ENCODE peak calls at places on chromosomes 1 and 21, in six cellular contexts. V is cardiac muscle cell, Y is ovary, S is left ventricle myocardium inferior, O is fibroblast of lung, P is HepG2. X is an unnamed sample. For H3K4me1, the result is how much of the 10 kb centered on the place peaks cover.

GRCh38 chr1:93673159-93673657 is 8.4 kb downstream of the BCAR3 start:
- DNase-seq in V (no peak), Y (no peak), S (no peak), O (peak), P (no peak), X (no peak)

GRCh38 chr1:81547261-81547911 is 253.3 kb upstream of the ADGRL2 start:
- DNase-seq in V (no peak), Y (no peak), S (no peak), O (no peak), P (no peak), X (no peak)

GRCh38 chr1:38044224-38045215 is 2.1 kb downstream of the POU3F1 start:
- DNase-seq in V (no peak), Y (no peak), S (no peak), O (peak), P (no peak), X (no peak)

GRCh38 chr1:51313961-51314777 is 16.2 kb downstream of the TTC39A start:
- DNase-seq in V (no peak), Y (no peak), S (no peak), O (peak), P (no peak), X (no peak)

GRCh38 chr1:115456441-115456961 is 118.5 kb upstream of the NGF start:
- DNase-seq in V (no peak), Y (no peak), S (no peak), O (no peak), P (no peak), X (no peak)

GRCh38 chr1:998051-998821 is 1.7 kb downstream of the HES4 start:
- DNase-seq in V (peak), Y (peak), S (no peak), O (no peak), P (no peak), X (no peak)

GRCh38 chr1:247506831-247507230 is 29.4 kb downstream of the OR2C3 start:
- DNase-seq in V (no peak), Y (no peak), S (no peak), O (no peak), P (no peak), X (no peak)

GRCh38 chr1:17844146-17844826 is 89.2 kb downstream of the ACTL8 start:
- DNase-seq in V (no peak), Y (no peak), S (no peak), O (no peak), P (no peak), X (no peak)

GRCh38 chr1:18575620-18576019 is 55.0 kb upstream of the PAX7 start:
- DNase-seq in V (peak), Y (peak), S (peak), O (no peak), P (peak), X (peak)

GRCh38 chr1:53689736-53690401 is 49.1 kb downstream of the GLIS1 start:
- DNase-seq in V (no peak), Y (no peak), S (no peak), O (no peak), P (no peak), X (no peak)

GRCh38 chr1:36351222-36351977 is 28.0 kb upstream of the EVA1B start:
- DNase-seq in V (no peak), Y (no peak), S (no peak), O (peak), P (no peak), X (no peak)

GRCh38 chr1:64082459-64082858 is 121.0 kb upstream of the UBE2U start:
- DNase-seq in V (no peak), Y (no peak), S (no peak), O (peak), P (no peak), X (no peak)

GRCh38 chr21:41627428-41627827 is 119.5 kb upstream of the TMPRSS2 start:
- DNase-seq in V (no peak), Y (no peak), S (no peak), O (peak), P (no peak), X (no peak)

GRCh38 chr1:3405491-3405890 is 49.0 kb upstream of the ARHGEF16 start:
- DNase-seq in V (no peak), Y (no peak), S (no peak), O (no peak), P (no peak), X (no peak)

GRCh38 chr1:101407505-101408211 is 170.8 kb downstream of the S1PR1 start:
- DNase-seq in V (no peak), Y (no peak), S (no peak), O (no peak), P (no peak), X (no peak)

GRCh38 chr1:53093778-53094532 is 31.9 kb downstream of the PODN start:
- DNase-seq in V (no peak), Y (no peak), S (no peak), O (no peak), P (no peak), X (no peak)

GRCh38 chr1:181712636-181713238 is 229.4 kb downstream of the CACNA1E start:
- DNase-seq in V (no peak), Y (no peak), S (no peak), O (no peak), P (no peak), X (no peak)

GRCh38 chr1:172469717-172470116 is 25.8 kb upstream of the PIGC start:
- DNase-seq in V (no peak), Y (no peak), S (no peak), O (no peak), P (peak), X (no peak)

GRCh38 chr1:172472495-172472894 is 28.6 kb upstream of the PIGC start:
- DNase-seq in V (peak), Y (no peak), S (no peak), O (no peak), P (no peak), X (no peak)

GRCh38 chr1:172467446-172467845 is 23.6 kb upstream of the PIGC start:
- DNase-seq in V (no peak), Y (no peak), S (no peak), O (no peak), P (peak), X (no peak)

GRCh38 chr1:172468296-172468695 is 24.4 kb upstream of the PIGC start:
- DNase-seq in V (no peak), Y (no peak), S (no peak), O (no peak), P (no peak), X (no peak)

DNA sequence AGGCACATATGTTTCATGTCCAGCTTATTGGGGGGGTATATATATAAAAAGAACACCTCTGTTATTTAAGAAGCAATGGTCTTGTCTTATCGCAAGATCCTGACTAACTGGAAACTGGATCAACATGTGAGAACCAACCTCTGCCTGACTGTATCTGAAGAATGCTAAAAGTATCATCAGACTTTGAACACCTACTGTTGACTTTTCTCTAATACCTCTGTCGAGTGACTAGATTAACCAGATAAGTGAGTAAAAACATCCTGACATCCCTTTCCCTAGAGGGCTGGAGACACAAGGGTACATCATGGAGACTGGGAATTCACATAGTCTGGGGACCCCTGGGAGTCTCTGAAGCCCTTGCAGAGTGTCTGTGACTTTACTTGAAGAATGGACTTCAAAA is 26.3 kb upstream of the PIGC start:
- DNase-seq in V (no peak), Y (no peak), S (no peak), O (no peak), P (peak), X (no peak)
- H3K27ac ChIP-seq in V (no peak), Y (no peak), S (no peak), O (no peak), P (peak), X (peak)

DNA sequence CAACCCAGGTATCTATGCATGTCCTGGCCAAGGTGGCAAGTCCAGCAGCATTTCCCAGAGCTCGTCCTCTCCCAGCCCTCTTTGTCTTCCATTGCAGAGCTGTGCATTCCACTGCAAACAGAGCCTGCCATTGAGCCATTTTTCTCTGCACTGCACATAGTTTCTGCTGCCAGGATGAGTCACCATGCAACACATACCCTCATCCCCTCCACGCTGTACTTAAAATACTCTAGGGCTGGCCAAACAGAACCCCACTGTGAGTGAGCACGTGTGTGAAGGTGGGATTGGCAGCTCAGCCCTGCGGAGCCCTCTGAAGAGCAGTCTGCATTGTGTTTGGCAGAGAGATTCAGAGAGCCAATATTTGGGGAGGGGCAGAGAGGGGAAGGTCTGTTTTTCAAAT is 3.9 kb upstream of the ATP1B1 start:
- DNase-seq in V (peak), Y (peak), S (no peak), O (peak), P (peak), X (no peak)
- H3K4me1 ChIP-seq in V (under half), Y (under half), S (half or more), O (under half), P (half or more), X (under half)

DNA sequence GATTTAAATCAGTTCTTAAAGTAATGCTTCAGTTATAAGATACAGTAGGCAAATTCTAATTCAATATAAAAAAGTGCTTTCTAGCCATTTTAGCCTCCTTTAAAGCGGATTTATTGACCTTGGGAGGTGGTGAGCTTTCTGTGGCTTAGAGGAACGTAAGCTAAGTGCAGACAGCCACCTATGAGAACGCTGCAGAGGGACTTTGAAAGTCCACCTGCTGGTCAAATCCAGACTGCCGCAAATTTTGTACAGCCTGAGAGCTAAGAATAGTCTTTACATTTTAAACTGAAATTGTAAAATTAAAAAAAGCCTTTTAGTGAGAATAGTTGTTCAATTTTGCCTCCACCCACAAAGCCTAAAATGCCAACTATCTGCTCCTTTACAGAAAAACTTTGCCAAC is 67.0 kb upstream of the SSX2IP start:
- DNase-seq in V (no peak), Y (no peak), S (no peak), O (no peak), P (peak), X (no peak)
- TF ChIP-seq CTCF in V (peak), Y (no peak), S (peak), O (peak), P (no peak), X (no peak)

GRCh38 chr1:12075195-12076114 is 12.4 kb downstream of the TNFRSF8 start:
- DNase-seq in V (peak), Y (peak), S (no peak), O (peak), P (no peak), X (no peak)
- H3K27ac ChIP-seq in V (no peak), Y (no peak), S (no peak), O (peak), P (no peak), X (no peak)

GRCh38 chr1:205661429-205662134 is 18.7 kb downstream of the SLC45A3 start:
- DNase-seq in V (no peak), Y (no peak), S (no peak), O (no peak), P (no peak), X (peak)
- H3K4me1 ChIP-seq in V (under half), Y (under half), S (under half), O (under half), P (under half), X (under half)

DNA sequence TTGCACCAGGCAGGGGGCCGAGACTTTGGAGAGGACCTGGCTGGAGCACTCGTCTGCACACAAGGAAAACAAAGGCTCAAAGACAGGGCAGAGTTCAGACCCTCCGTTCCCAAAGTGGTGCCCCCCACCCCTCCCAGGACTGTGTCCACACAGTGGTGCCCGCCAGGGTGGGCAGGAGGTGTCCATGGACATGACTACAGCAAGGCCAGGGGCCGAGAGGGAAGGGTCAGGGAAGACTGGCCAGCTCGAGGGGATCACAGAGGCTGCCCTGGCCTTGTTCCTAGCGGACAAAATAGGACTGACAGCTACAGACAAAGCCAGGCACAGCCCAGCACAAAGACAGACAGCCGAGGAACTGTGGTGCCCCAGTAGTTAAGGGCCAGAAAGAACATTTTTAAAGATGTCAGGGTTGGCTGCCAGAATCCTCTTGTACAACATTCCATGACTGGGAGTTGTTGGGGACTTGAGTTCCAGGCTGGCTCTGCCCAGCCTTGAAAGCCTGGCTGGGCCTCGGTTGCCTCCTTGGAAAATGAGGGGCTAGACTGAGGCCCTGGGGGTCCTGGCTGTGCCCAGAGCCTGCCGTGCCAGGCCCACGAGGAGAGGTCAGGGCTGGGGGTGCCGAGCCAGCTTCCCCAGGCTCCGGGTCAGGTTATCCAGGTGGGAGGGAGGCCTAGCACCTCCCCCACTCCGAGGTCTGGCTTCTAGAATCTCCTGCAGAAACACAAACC is 63.7 kb downstream of the SLX9 start:
- DNase-seq in V (no peak), Y (peak), S (peak), O (no peak), P (peak), X (no peak)
- TF ChIP-seq CTCF in V (no peak), Y (no peak), S (peak), O (no peak), P (no peak), X (no peak)

GRCh38 chr21:23452384-23453083 is 2154.7 kb downstream of the MRPL39 start:
- DNase-seq in V (peak), Y (no peak), S (no peak), O (no peak), P (no peak), X (no peak)
- H3K27ac ChIP-seq in V (no peak), Y (no peak), S (no peak), O (no peak), P (no peak), X (no peak)